ENCODE peak calls at places on chromosomes 13 and 19, in seven cellular contexts. U is WTC11; V is RCC 7860; L is stimulated activated CD4-positive, alpha-beta T cell treated with anti-CD3 and anti-CD28 coated beads, Interleukin-15, amount 100 ng/mL, for 1 hour; B is osteocyte; Z is amniotic stem cell; G is uterus. S is an unnamed sample.

GRCh38 chr13:22091971-22092300 is 421.1 kb downstream of the FGF9 start:
- DNase-seq in U (no peak), V (no peak), L (no peak), B (no peak), Z (no peak), G (no peak), S (no peak)

GRCh38 chr19:19697589-19697988 is 28.9 kb downstream of the ZNF101 start:
- DNase-seq in U (no peak), V (no peak), L (no peak), B (peak; percentile 57), Z (no peak), G (no peak), S (no peak)

GRCh38 chr19:3404324-3405260 is 38.2 kb downstream of the NFIC start:
- DNase-seq in U (no peak), V (no peak), L (no peak), B (no peak), Z (no peak), G (peak; percentile 93), S (no peak)

GRCh38 chr19:56597696-56598095 is 2.6 kb downstream of the ZNF71 start:
- DNase-seq in U (no peak), V (no peak), L (no peak), B (no peak), Z (no peak), G (no peak), S (no peak)

GRCh38 chr19:49113762-49114629 is at the start of gene LIN7B:
- DNase-seq in U (peak; percentile 60), V (peak; percentile 48), L (peak; percentile 66), B (peak; percentile 92), Z (no peak), G (peak; percentile 40), S (peak; percentile 72)

GRCh38 chr19:398719-399118 is 10.2 kb downstream of the C2CD4C start:
- DNase-seq in U (no peak), V (no peak), L (no peak), B (no peak), Z (no peak), G (peak; percentile 9), S (no peak)

GRCh38 chr19:50516456-50516855 is 2.7 kb upstream of the ASPDH start:
- DNase-seq in U (no peak), V (no peak), L (no peak), B (no peak), Z (no peak), G (no peak), S (no peak)

GRCh38 chr13:47216176-47216822 is 319.4 kb upstream of the HTR2A start:
- DNase-seq in U (no peak), V (no peak), L (no peak), B (no peak), Z (no peak), G (no peak), S (no peak)

GRCh38 chr19:43605875-43606568 is 5.9 kb upstream of the SRRM5 start:
- DNase-seq in U (no peak), V (no peak), L (no peak), B (no peak), Z (no peak), G (no peak), S (no peak)

GRCh38 chr13:51955281-51955771 is 55.9 kb downstream of the ATP7B start:
- DNase-seq in U (no peak), V (no peak), L (no peak), B (no peak), Z (no peak), G (no peak), S (no peak)

GRCh38 chr13:86080340-86080995 is 281.2 kb upstream of the SLITRK6 start:
- DNase-seq in U (no peak), V (no peak), L (no peak), B (no peak), Z (no peak), G (no peak), S (no peak)

GRCh38 chr19:23118400-23118799 is 1.6 kb downstream of the ZNF730 start:
- DNase-seq in U (peak; percentile 24), V (no peak), L (no peak), B (no peak), Z (no peak), G (no peak), S (no peak)

GRCh38 chr13:32471187-32471922 is 43.4 kb upstream of the N4BP2L1 start:
- DNase-seq in U (no peak), V (no peak), L (no peak), B (no peak), Z (no peak), G (peak; percentile 47), S (no peak)

GRCh38 chr19:49442354-49442753 is 1.0 kb upstream of the SLC17A7 start:
- DNase-seq in U (peak; percentile 67), V (no peak), L (no peak), B (no peak), Z (no peak), G (peak; percentile 65), S (peak; percentile 45)

GRCh38 chr19:954672-955494 is 29.0 kb downstream of the ARID3A start:
- DNase-seq in U (no peak), V (no peak), L (no peak), B (no peak), Z (no peak), G (no peak), S (no peak)

GRCh38 chr13:114064516-114065140 is 67.8 kb downstream of the RASA3 start:
- DNase-seq in U (no peak), V (peak; percentile 26), L (no peak), B (no peak), Z (no peak), G (peak; percentile 58), S (peak; percentile 51)

GRCh38 chr19:3249408-3249807 is 24.9 kb downstream of the CELF5 start:
- DNase-seq in U (peak; percentile 66), V (no peak), L (no peak), B (no peak), Z (no peak), G (no peak), S (no peak)

GRCh38 chr13:39350461-39350881 is 252.5 kb downstream of the LHFPL6 start:
- DNase-seq in U (peak; percentile 16), V (no peak), L (no peak), B (no peak), Z (no peak), G (no peak), S (no peak)

GRCh38 chr13:53743906-53744305 is 715.3 kb downstream of the OLFM4 start:
- DNase-seq in U (no peak), V (no peak), L (no peak), B (no peak), Z (no peak), G (no peak), S (no peak)

GRCh38 chr13:100510208-100510997 is 78.2 kb downstream of the GGACT start:
- DNase-seq in U (peak; percentile 50), V (no peak), L (no peak), B (no peak), Z (no peak), G (no peak), S (no peak)

GRCh38 chr13:77697208-77698103 is at the start of gene SLAIN1:
- DNase-seq in U (peak; percentile 90), V (no peak), L (peak; percentile 75), B (no peak), Z (no peak), G (peak; percentile 64), S (peak; percentile 71)

GRCh38 chr13:98279473-98280175 is 102.6 kb upstream of the RNF113B start:
- DNase-seq in U (no peak), V (peak; percentile 76), L (no peak), B (no peak), Z (no peak), G (no peak), S (peak; percentile 86)